ENCODE peak calls at places on chromosomes 11 and 22, in six cellular contexts. One of them, this sample, is unnamed.

GRCh38 chr11:68025047-68025446 is 5.4 kb upstream of the NDUFS8 start:
- DNase-seq in GM23248: no peak
- DNase-seq in OCI-LY7: peak; percentile 67
- DNase-seq in hepatocyte: no peak
- DNase-seq in PC-3: no peak
- DNase-seq in PC-9: no peak
- DNase-seq in this sample: no peak

GRCh38 chr22:37633082-37633692 is 6.3 kb upstream of the SH3BP1 start:
- DNase-seq in GM23248: no peak
- DNase-seq in OCI-LY7: no peak
- DNase-seq in hepatocyte: no peak
- DNase-seq in PC-3: no peak
- DNase-seq in PC-9: no peak
- DNase-seq in this sample: no peak

GRCh38 chr11:100706179-100706578 is 19.1 kb downstream of the ARHGAP42 start:
- DNase-seq in GM23248: no peak
- DNase-seq in OCI-LY7: no peak
- DNase-seq in hepatocyte: no peak
- DNase-seq in PC-3: no peak
- DNase-seq in PC-9: no peak
- DNase-seq in this sample: no peak

GRCh38 chr22:35681454-35682050 is 33.3 kb downstream of the APOL6 start:
- DNase-seq in GM23248: no peak
- DNase-seq in OCI-LY7: peak; percentile 57
- DNase-seq in hepatocyte: no peak
- DNase-seq in PC-3: no peak
- DNase-seq in PC-9: no peak
- DNase-seq in this sample: no peak

GRCh38 chr11:13288375-13289029 is 10.9 kb downstream of the BMAL1 start:
- DNase-seq in GM23248: no peak
- DNase-seq in OCI-LY7: no peak
- DNase-seq in hepatocyte: no peak
- DNase-seq in PC-3: peak; percentile 56
- DNase-seq in PC-9: no peak
- DNase-seq in this sample: peak; percentile 30

GRCh38 chr22:35736701-35737100 is 19.0 kb downstream of the APOL5 start:
- DNase-seq in GM23248: no peak
- DNase-seq in OCI-LY7: no peak
- DNase-seq in hepatocyte: no peak
- DNase-seq in PC-3: no peak
- DNase-seq in PC-9: no peak
- DNase-seq in this sample: no peak

GRCh38 chr11:7983832-7984590 is 3.1 kb upstream of the EIF3F start:
- DNase-seq in GM23248: no peak
- DNase-seq in OCI-LY7: no peak
- DNase-seq in hepatocyte: no peak
- DNase-seq in PC-3: no peak
- DNase-seq in PC-9: no peak
- DNase-seq in this sample: no peak

GRCh38 chr11:3014314-3014938 is 22.3 kb upstream of the NAP1L4 start:
- DNase-seq in GM23248: no peak
- DNase-seq in OCI-LY7: no peak
- DNase-seq in hepatocyte: no peak
- DNase-seq in PC-3: no peak
- DNase-seq in PC-9: no peak
- DNase-seq in this sample: no peak

GRCh38 chr11:57978686-57979531 is 44.8 kb upstream of the OR9Q1 start:
- DNase-seq in GM23248: peak; percentile 47
- DNase-seq in OCI-LY7: no peak
- DNase-seq in hepatocyte: no peak
- DNase-seq in PC-3: no peak
- DNase-seq in PC-9: no peak
- DNase-seq in this sample: no peak

GRCh38 chr11:121231576-121232278 is 60.8 kb upstream of the SC5D start:
- DNase-seq in GM23248: no peak
- DNase-seq in OCI-LY7: no peak
- DNase-seq in hepatocyte: peak; percentile 54
- DNase-seq in PC-3: no peak
- DNase-seq in PC-9: no peak
- DNase-seq in this sample: no peak

GRCh38 chr22:38485783-38486182 is 17.9 kb downstream of the KDELR3 start:
- DNase-seq in GM23248: peak; percentile 46
- DNase-seq in OCI-LY7: no peak
- DNase-seq in hepatocyte: no peak
- DNase-seq in PC-3: no peak
- DNase-seq in PC-9: peak; percentile 27
- DNase-seq in this sample: no peak

GRCh38 chr22:17243524-17243923 is 24.3 kb upstream of the ADA2 start:
- DNase-seq in GM23248: peak; percentile 54
- DNase-seq in OCI-LY7: peak; percentile 30
- DNase-seq in hepatocyte: peak; percentile 52
- DNase-seq in PC-3: peak; percentile 12
- DNase-seq in PC-9: no peak
- DNase-seq in this sample: no peak

GRCh38 chr22:31497148-31497938 is 1.0 kb downstream of the SFI1 start:
- DNase-seq in GM23248: no peak
- DNase-seq in OCI-LY7: peak; percentile 19
- DNase-seq in hepatocyte: no peak
- DNase-seq in PC-3: peak; percentile 4
- DNase-seq in PC-9: no peak
- DNase-seq in this sample: no peak

GRCh38 chr22:28116261-28116673 is 197.2 kb upstream of the PITPNB start:
- DNase-seq in GM23248: peak; percentile 97
- DNase-seq in OCI-LY7: no peak
- DNase-seq in hepatocyte: peak; percentile 34
- DNase-seq in PC-3: peak; percentile 61
- DNase-seq in PC-9: peak; percentile 40
- DNase-seq in this sample: no peak

GRCh38 chr11:121687961-121688566 is 235.3 kb upstream of the SORL1-AS1 start:
- DNase-seq in GM23248: no peak
- DNase-seq in OCI-LY7: no peak
- DNase-seq in hepatocyte: peak; percentile 37
- DNase-seq in PC-3: peak; percentile 60
- DNase-seq in PC-9: no peak
- DNase-seq in this sample: no peak

GRCh38 chr11:64687641-64688533 is 35.1 kb downstream of the NRXN2 start:
- DNase-seq in GM23248: no peak
- DNase-seq in OCI-LY7: no peak
- DNase-seq in hepatocyte: no peak
- DNase-seq in PC-3: no peak
- DNase-seq in PC-9: no peak
- DNase-seq in this sample: no peak

GRCh38 chr11:115802641-115803040 is 298.4 kb upstream of the CADM1 start:
- DNase-seq in GM23248: no peak
- DNase-seq in OCI-LY7: no peak
- DNase-seq in hepatocyte: no peak
- DNase-seq in PC-3: no peak
- DNase-seq in PC-9: no peak
- DNase-seq in this sample: no peak

GRCh38 chr22:37032535-37033460 is 13.3 kb downstream of the MPST start:
- DNase-seq in GM23248: peak; percentile 67
- DNase-seq in OCI-LY7: no peak
- DNase-seq in hepatocyte: peak; percentile 93
- DNase-seq in PC-3: peak; percentile 73
- DNase-seq in PC-9: peak; percentile 98
- DNase-seq in this sample: no peak

GRCh38 chr22:45318558-45319318 is 9.0 kb downstream of the FAM118A start:
- DNase-seq in GM23248: no peak
- DNase-seq in OCI-LY7: peak; percentile 10
- DNase-seq in hepatocyte: no peak
- DNase-seq in PC-3: no peak
- DNase-seq in PC-9: no peak
- DNase-seq in this sample: no peak

GRCh38 chr22:44954113-44954512 is 55.7 kb downstream of the PHF21B start:
- DNase-seq in GM23248: no peak
- DNase-seq in OCI-LY7: no peak
- DNase-seq in hepatocyte: no peak
- DNase-seq in PC-3: no peak
- DNase-seq in PC-9: no peak
- DNase-seq in this sample: no peak

GRCh38 chr11:68946416-68947090 is 34.2 kb downstream of the MRGPRD start:
- DNase-seq in GM23248: peak; percentile 93
- DNase-seq in OCI-LY7: no peak
- DNase-seq in hepatocyte: peak; percentile 50
- DNase-seq in PC-3: peak; percentile 12
- DNase-seq in PC-9: peak; percentile 74
- DNase-seq in this sample: peak; percentile 26

GRCh38 chr22:44129614-44129976 is 51.1 kb upstream of the PARVG start:
- DNase-seq in GM23248: peak; percentile 74
- DNase-seq in OCI-LY7: no peak
- DNase-seq in hepatocyte: no peak
- DNase-seq in PC-3: no peak
- DNase-seq in PC-9: no peak
- DNase-seq in this sample: peak; percentile 44

GRCh38 chr22:20115691-20116375 is at the start of gene RANBP1:
- DNase-seq in GM23248: no peak
- DNase-seq in OCI-LY7: no peak
- DNase-seq in hepatocyte: no peak
- DNase-seq in PC-3: no peak
- DNase-seq in PC-9: no peak
- DNase-seq in this sample: no peak

DNA sequence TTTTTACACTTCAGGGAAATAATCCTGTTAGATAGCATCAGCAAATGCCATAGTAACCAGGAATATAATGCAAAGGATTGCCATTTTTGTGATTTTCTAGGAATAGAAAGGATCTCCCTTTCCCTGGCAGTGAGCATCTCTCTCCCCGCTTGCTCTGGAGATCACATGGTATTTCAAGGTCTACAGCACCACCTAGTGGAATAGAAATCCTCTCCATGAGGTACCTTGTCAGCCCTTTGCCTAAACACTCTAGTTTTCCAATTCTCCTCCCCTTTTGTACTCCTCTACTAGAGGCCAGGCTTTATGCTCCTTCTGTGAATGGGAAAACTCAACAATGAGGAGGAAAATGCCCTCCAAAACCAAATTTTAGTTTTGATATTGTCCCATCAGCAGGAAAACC is 78.4 kb downstream of the XRRA1 start:
- DNase-seq in GM23248: peak; percentile 61
- DNase-seq in OCI-LY7: peak; percentile 63
- DNase-seq in hepatocyte: no peak
- DNase-seq in PC-3: peak; percentile 70
- DNase-seq in PC-9: no peak
- DNase-seq in this sample: peak; percentile 18
- H3K9me3 ChIP-seq in GM23248: no peaks in the 10 kb centered on the region
- H3K9me3 ChIP-seq in OCI-LY7: peaks cover 38% of the 10 kb centered on the region
- H3K9me3 ChIP-seq in hepatocyte: peaks cover 44% of the 10 kb centered on the region
- H3K9me3 ChIP-seq in PC-3: peaks cover 45% of the 10 kb centered on the region
- H3K9me3 ChIP-seq in PC-9: peaks cover 54% of the 10 kb centered on the region
- H3K9me3 ChIP-seq in this sample: peaks cover 46% of the 10 kb centered on the region

GRCh38 chr11:132898676-132899075 is 633.6 kb downstream of the OPCML start:
- DNase-seq in GM23248: no peak
- DNase-seq in OCI-LY7: no peak
- DNase-seq in hepatocyte: no peak
- DNase-seq in PC-3: no peak
- DNase-seq in PC-9: no peak
- DNase-seq in this sample: no peak
- H3K9me2 ChIP-seq in GM23248: no peaks in the 10 kb centered on the region
- H3K9me2 ChIP-seq in OCI-LY7: no peaks in the 10 kb centered on the region
- H3K9me2 ChIP-seq in hepatocyte: no peaks in the 10 kb centered on the region
- H3K9me2 ChIP-seq in PC-3: no peaks in the 10 kb centered on the region
- H3K9me2 ChIP-seq in PC-9: no peaks in the 10 kb centered on the region
- H3K9me2 ChIP-seq in this sample: no peaks in the 10 kb centered on the region

GRCh38 chr11:39810358-39810757 is 1649.1 kb downstream of the LRRC4C start:
- DNase-seq in GM23248: no peak
- DNase-seq in OCI-LY7: no peak
- DNase-seq in hepatocyte: no peak
- DNase-seq in PC-3: no peak
- DNase-seq in PC-9: no peak
- DNase-seq in this sample: no peak
- H3K9me3 ChIP-seq in GM23248: peaks cover 4% of the 10 kb centered on the region
- H3K9me3 ChIP-seq in OCI-LY7: no peaks in the 10 kb centered on the region
- H3K9me3 ChIP-seq in hepatocyte: peaks cover 4% of the 10 kb centered on the region
- H3K9me3 ChIP-seq in PC-3: no peaks in the 10 kb centered on the region
- H3K9me3 ChIP-seq in PC-9: no peaks in the 10 kb centered on the region
- H3K9me3 ChIP-seq in this sample: no peaks in the 10 kb centered on the region

DNA sequence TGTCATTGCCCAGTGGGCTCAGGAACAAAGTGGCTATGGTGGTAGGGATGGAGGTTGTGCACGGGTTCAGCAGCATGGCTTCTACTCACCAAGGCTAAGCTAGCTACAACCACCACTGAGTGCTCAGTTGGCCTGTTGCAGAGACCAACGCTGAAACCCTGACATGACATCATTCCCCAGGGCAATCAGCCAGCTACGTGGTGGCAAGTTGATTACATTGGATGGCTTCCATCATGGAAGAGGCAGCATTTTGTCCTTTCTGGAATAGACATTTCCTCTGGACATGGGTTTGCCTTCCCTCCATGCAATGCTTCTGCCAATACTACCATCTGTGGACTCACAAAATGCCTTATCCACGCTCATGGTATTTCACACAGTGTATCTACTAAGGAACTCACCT is 634.3 kb downstream of the OPCML start:
- DNase-seq in GM23248: no peak
- DNase-seq in OCI-LY7: no peak
- DNase-seq in hepatocyte: no peak
- DNase-seq in PC-3: no peak
- DNase-seq in PC-9: no peak
- DNase-seq in this sample: no peak
- H3K9me2 ChIP-seq in GM23248: no peaks in the 10 kb centered on the region
- H3K9me2 ChIP-seq in OCI-LY7: no peaks in the 10 kb centered on the region
- H3K9me2 ChIP-seq in hepatocyte: no peaks in the 10 kb centered on the region
- H3K9me2 ChIP-seq in PC-3: no peaks in the 10 kb centered on the region
- H3K9me2 ChIP-seq in PC-9: no peaks in the 10 kb centered on the region
- H3K9me2 ChIP-seq in this sample: no peaks in the 10 kb centered on the region

DNA sequence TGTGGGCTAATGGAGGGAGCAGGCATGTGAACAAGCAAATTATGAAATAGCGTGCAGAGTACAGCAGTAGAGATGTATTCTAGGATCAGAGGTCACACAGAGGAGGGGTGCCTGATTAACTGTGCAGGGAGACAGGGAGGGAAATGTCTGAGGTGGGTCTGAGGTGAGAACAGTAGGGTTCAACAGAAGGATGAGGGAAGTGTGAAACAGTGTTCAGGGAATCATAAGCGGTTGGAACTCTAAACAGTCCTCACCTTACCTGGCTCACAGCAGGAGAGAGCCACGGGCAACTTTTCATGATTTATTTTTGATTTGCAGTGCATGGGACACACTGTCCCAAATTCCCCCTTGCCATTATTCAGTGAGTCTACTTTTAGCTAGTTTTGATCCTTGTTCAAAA is 90.5 kb downstream of the PIWIL4 start:
- DNase-seq in GM23248: no peak
- DNase-seq in OCI-LY7: no peak
- DNase-seq in hepatocyte: no peak
- DNase-seq in PC-3: no peak
- DNase-seq in PC-9: no peak
- DNase-seq in this sample: no peak
- H3K9me3 ChIP-seq in GM23248: no peaks in the 10 kb centered on the region
- H3K9me3 ChIP-seq in OCI-LY7: no peaks in the 10 kb centered on the region
- H3K9me3 ChIP-seq in hepatocyte: no peaks in the 10 kb centered on the region
- H3K9me3 ChIP-seq in PC-3: no peaks in the 10 kb centered on the region
- H3K9me3 ChIP-seq in PC-9: peaks cover 17% of the 10 kb centered on the region
- H3K9me3 ChIP-seq in this sample: no peaks in the 10 kb centered on the region